ENCODE peak calls at places on chromosomes 7 and 10, in five cellular contexts. F is endothelial cell of umbilical vein, M is mesendoderm, C is A549, U is astrocyte. B is an unnamed sample.

GRCh38 chr7:371779-372545 is 82.0 kb downstream of the FOXL3 start:
- DNase-seq in F (no peak), M (no peak), C (peak), U (no peak), B (no peak)

GRCh38 chr7:84913731-84914130 is 273.1 kb downstream of the SEMA3D start:
- DNase-seq in F (no peak), M (no peak), C (no peak), U (peak), B (no peak)

GRCh38 chr7:33195264-33195663 is 65.9 kb downstream of the BBS9 start:
- DNase-seq in F (no peak), M (no peak), C (peak), U (peak), B (no peak)

GRCh38 chr7:124992881-124993562 is 63.4 kb upstream of the POT1 start:
- DNase-seq in F (peak), M (peak), C (peak), U (peak), B (no peak)

GRCh38 chr7:80660939-80661338 is 22.5 kb downstream of the CD36 start:
- DNase-seq in F (no peak), M (no peak), C (no peak), U (no peak), B (no peak)

GRCh38 chr10:29946953-29947700 is 112.3 kb downstream of the JCAD start:
- DNase-seq in F (peak), M (peak), C (peak), U (peak), B (no peak)

GRCh38 chr7:149458235-149458634 is 2.6 kb downstream of the ZNF777 start:
- DNase-seq in F (no peak), M (peak), C (no peak), U (no peak), B (no peak)

GRCh38 chr7:143172354-143172753 is 10.9 kb upstream of the TAS2R39 start:
- DNase-seq in F (peak), M (no peak), C (peak), U (no peak), B (no peak)

GRCh38 chr7:146146866-146147265 is 30.3 kb downstream of the CNTNAP2 start:
- DNase-seq in F (no peak), M (no peak), C (no peak), U (peak), B (no peak)

GRCh38 chr10:131816941-131817700 is 83.7 kb upstream of the PPP2R2D start:
- DNase-seq in F (no peak), M (no peak), C (no peak), U (no peak), B (no peak)

GRCh38 chr10:96995851-96996250 is 163.8 kb downstream of the LCOR start:
- DNase-seq in F (peak), M (no peak), C (no peak), U (peak), B (no peak)

GRCh38 chr10:79348640-79348988 is 1.3 kb downstream of the PPIF start:
- DNase-seq in F (no peak), M (no peak), C (no peak), U (no peak), B (no peak)

GRCh38 chr10:22942437-22942836 is 14.6 kb downstream of the ARMC3 start:
- DNase-seq in F (no peak), M (no peak), C (no peak), U (no peak), B (no peak)

GRCh38 chr10:2929457-2929856 is 137.9 kb upstream of the PFKP start:
- DNase-seq in F (no peak), M (no peak), C (no peak), U (no peak), B (no peak)

GRCh38 chr10:99565166-99565565 is 32.4 kb downstream of the NKX2-3 start:
- DNase-seq in F (no peak), M (no peak), C (no peak), U (no peak), B (no peak)

GRCh38 chr10:74825371-74826141 is 844 bp upstream of the KAT6B start:
- DNase-seq in F (no peak), M (no peak), C (no peak), U (no peak), B (peak)

GRCh38 chr7:50531401-50531906 is 33.8 kb downstream of the DDC start:
- DNase-seq in F (peak), M (peak), C (peak), U (peak), B (no peak)

GRCh38 chr10:103720328-103720963 is 134.9 kb downstream of the SH3PXD2A start:
- DNase-seq in F (no peak), M (peak), C (no peak), U (no peak), B (no peak)

GRCh38 chr10:17006631-17007161 is 122.9 kb downstream of the CUBN start:
- DNase-seq in F (peak), M (peak), C (no peak), U (peak), B (no peak)

GRCh38 chr10:123948030-123948823 is 56.6 kb upstream of the CPXM2 start:
- DNase-seq in F (no peak), M (no peak), C (no peak), U (no peak), B (no peak)

GRCh38 chr10:123637326-123637880 is 28.8 kb upstream of the GPR26 start:
- DNase-seq in F (no peak), M (no peak), C (no peak), U (no peak), B (no peak)

GRCh38 chr10:65090991-65091390 is 1569.8 kb downstream of the REEP3 start:
- DNase-seq in F (no peak), M (no peak), C (no peak), U (no peak), B (no peak)

GRCh38 chr7:70779321-70779720 is 352.6 kb upstream of the GALNT17 start:
- DNase-seq in F (no peak), M (no peak), C (no peak), U (no peak), B (no peak)

GRCh38 chr10:61871487-61871886 is 30.0 kb upstream of the ARID5B start:
- DNase-seq in F (no peak), M (no peak), C (no peak), U (no peak), B (no peak)

GRCh38 chr7:1176891-1177373 is 16.9 kb upstream of the ZFAND2A start:
- DNase-seq in F (peak), M (peak), C (peak), U (no peak), B (peak)

GRCh38 chr7:24972991-24973390 is 7.0 kb downstream of the OSBPL3 start:
- DNase-seq in F (no peak), M (no peak), C (no peak), U (peak), B (no peak)

GRCh38 chr7:144763291-144763690 is 72.6 kb downstream of the TPK1 start:
- DNase-seq in F (no peak), M (no peak), C (no peak), U (no peak), B (no peak)

GRCh38 chr7:76048668-76048988 is 722 bp downstream of the MDH2 start:
- DNase-seq in F (no peak), M (peak), C (peak), U (no peak), B (peak)

DNA sequence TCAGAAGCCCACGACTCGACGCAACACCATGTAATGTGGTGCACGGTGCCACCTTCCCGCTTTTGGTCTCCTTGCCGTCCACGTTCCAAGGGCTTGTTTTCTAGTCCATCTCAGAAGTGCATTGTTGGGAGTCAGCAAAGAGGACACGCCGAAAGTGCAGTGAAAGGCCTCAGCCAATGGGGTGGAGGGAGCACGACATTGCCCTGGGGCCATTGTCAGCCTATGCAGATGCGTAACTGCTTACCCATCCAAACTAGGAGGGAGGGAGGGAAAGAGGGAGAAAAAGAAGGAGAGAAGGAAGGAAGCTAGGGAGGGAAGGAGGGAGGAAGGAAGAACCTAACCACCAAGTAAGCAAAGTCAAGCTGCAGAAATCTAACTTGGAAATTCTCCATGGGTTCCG is 202.4 kb downstream of the CCDC3 start:
- DNase-seq in F (no peak), M (no peak), C (no peak), U (no peak), B (no peak)
- H3K4me2 ChIP-seq in F (no peak), M (no peak), C (no peak), U (no peak), B (no peak)

GRCh38 chr7:130349911-130350782 is 5.5 kb downstream of the CPA5 start:
- DNase-seq in F (no peak), M (peak), C (no peak), U (no peak), B (no peak)
- H3K4me2 ChIP-seq in F (no peak), M (no peak), C (no peak), U (no peak), B (no peak)

GRCh38 chr7:120985130-120985758 is 3.3 kb upstream of the CPED1 start:
- DNase-seq in F (no peak), M (peak), C (no peak), U (no peak), B (no peak)

GRCh38 chr7:120981117-120981516 is 7.4 kb upstream of the CPED1 start:
- DNase-seq in F (no peak), M (no peak), C (no peak), U (no peak), B (no peak)

GRCh38 chr7:120979765-120980499 is 8.6 kb upstream of the CPED1 start:
- DNase-seq in F (no peak), M (peak), C (no peak), U (peak), B (no peak)

GRCh38 chr7:120984406-120984805 is 4.1 kb upstream of the CPED1 start:
- DNase-seq in F (no peak), M (no peak), C (no peak), U (no peak), B (no peak)

DNA sequence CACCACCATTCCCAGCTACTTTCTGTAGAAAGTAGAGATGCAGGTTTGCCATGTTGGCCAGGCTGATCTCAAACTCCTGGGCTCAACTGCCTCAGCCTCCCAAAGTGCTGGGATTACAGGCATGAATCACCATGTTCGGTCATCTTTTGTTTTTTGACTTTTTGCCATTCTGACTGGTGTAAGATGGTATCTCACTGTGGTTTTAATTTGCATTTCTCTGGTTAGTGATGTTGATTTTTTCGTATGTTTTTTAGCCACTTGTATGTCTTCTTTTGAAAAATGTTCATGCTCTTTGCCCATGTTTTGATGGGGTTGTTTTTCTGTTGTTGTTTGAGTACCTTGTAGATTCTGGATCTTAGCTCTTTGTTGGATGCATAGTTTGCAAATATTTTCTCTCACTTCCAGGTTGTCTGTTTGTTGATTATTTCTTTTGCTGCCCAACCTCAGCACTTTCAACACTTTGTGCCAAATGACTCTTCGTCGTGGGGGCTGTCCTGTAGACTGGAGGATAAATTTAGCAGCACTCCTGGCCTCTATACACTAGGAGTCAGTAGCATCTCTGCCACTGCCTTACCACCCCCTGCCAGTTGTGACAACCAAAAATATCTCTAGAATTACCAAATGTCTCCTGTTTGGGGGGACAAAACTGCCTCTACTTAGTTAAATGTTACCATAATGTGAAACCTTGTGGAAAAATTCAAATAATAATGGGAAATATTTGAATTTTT is 6.5 kb upstream of the CPED1 start:
- DNase-seq in F (no peak), M (peak), C (no peak), U (peak), B (no peak)
- H3K4me2 ChIP-seq in F (no peak), M (no peak), C (no peak), U (peak), B (no peak)

DNA sequence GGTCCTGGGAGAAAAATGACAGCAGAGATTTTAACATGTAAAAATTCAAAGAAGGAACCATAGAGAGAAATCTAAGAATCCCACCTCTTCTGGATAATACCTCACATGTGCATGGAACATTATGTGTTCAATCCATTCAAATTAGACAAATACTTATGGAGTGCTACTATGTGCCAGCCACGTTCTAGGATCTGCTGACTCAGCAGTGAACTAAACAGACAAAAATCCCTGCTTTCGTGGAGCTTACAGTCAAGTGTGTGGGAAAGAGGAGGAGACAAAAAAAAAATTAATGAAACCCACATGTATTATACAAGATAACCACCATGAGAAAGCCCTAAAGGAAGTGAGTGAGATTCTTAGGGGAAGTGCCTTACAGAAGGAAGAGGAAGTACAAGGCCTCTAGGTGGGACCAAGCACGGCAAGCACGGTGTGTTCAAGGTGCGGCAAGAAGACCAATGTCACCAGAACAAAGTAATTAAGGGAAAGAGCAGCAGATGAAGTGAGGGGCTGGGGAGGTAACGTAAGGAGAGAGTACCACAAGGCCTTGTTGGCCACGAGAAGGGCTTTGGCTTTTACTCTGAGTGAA is 71.0 kb downstream of the SLC25A13 start:
- DNase-seq in F (no peak), M (no peak), C (no peak), U (no peak), B (peak)
- H3K4me2 ChIP-seq in F (no peak), M (no peak), C (no peak), U (no peak), B (no peak)

GRCh38 chr7:22853138-22853537 is 30.5 kb upstream of the TOMM7 start:
- DNase-seq in F (no peak), M (no peak), C (no peak), U (no peak), B (no peak)
- H3K4me2 ChIP-seq in F (no peak), M (no peak), C (peak), U (no peak), B (peak)

DNA sequence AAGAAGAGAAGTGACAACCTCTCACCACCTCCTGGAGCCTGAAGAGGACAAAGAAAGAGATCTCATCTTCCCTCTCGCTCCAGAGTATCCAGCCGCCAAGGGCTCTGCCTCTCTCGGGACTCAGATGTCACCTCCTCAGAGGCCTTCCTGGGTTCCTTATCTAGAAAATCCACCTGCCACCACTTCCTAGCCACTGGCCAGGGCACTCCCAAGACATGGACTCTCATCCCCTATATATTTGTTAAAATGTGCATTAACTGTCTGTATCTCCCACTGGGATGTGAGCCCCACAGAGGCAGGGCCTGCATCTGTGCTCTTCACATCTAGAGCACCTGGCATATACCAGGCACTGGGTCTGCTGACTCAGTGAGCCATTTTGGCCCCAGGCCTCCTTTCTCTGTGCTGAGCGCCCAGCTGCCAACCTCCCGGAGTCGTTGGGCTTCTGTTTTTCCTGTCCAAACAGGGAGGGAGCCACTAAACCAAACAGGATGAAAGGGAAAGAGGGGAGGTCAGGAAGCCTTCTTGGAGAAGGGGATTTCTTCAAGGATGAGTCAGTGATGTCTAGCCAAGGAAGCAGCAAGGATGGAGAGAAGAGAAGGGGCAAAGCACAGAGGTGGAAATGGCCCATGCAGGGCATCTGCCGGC is 58.9 kb downstream of the KCNMA1 start:
- DNase-seq in F (peak), M (no peak), C (peak), U (peak), B (no peak)
- H3K4me2 ChIP-seq in F (no peak), M (no peak), C (peak), U (peak), B (no peak)

GRCh38 chr10:27190508-27190907 is 35.4 kb downstream of the MASTL start:
- DNase-seq in F (no peak), M (no peak), C (peak), U (no peak), B (no peak)

GRCh38 chr10:27188259-27188658 is 33.1 kb downstream of the MASTL start:
- DNase-seq in F (no peak), M (no peak), C (no peak), U (no peak), B (no peak)

GRCh38 chr10:27197980-27198645 is 42.5 kb downstream of the ACBD5 start:
- DNase-seq in F (no peak), M (no peak), C (no peak), U (no peak), B (no peak)

GRCh38 chr10:27188897-27189296 is 33.7 kb downstream of the MASTL start:
- DNase-seq in F (no peak), M (peak), C (no peak), U (no peak), B (no peak)

GRCh38 chr10:27192284-27192683 is 37.1 kb downstream of the MASTL start:
- DNase-seq in F (peak), M (no peak), C (peak), U (peak), B (no peak)
- H3K4me2 ChIP-seq in F (no peak), M (no peak), C (peak), U (peak), B (no peak)

DNA sequence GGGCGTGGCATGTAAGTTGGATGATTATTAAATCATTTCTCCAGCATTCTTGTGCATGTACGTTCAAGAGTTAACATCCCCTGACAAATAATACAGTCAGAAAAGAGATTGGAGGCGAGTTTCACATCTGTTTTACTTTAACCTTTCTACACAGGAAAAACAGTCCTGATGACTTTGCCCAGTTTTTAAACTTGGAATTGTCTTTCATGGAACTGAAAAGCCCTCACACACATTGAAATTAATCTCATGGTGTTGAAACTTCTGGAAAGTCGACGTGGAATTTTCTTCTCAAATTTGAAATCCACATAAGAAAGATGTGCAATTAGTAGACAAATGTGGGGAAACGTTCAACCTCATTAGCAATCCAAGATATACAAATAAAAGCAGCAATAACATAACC is 31.2 kb upstream of the ZNF438 start:
- DNase-seq in F (no peak), M (no peak), C (no peak), U (peak), B (no peak)
- H3K4me2 ChIP-seq in F (no peak), M (no peak), C (no peak), U (peak), B (no peak)

DNA sequence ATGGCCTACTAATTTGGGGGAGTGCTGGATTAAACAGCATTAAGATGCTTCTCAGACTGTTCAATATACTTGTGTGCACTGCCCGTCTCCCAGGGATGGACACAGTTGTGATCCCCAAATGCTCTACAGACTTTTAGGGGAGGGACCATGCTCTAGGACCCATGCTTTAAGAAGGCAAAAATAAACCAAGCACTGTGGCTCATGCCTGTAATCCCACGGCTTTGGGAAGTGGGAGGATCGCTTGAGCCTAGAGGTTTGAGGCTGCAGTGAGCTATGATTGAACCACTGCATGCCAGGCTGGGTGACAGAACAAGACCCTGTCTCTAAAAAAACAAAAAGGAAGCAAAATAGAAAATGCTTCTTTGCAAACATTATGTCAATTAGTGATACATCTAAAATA is 102.6 kb downstream of the VOPP1 start:
- DNase-seq in F (no peak), M (no peak), C (no peak), U (no peak), B (no peak)
- H3K4me2 ChIP-seq in F (no peak), M (no peak), C (no peak), U (no peak), B (no peak)

DNA sequence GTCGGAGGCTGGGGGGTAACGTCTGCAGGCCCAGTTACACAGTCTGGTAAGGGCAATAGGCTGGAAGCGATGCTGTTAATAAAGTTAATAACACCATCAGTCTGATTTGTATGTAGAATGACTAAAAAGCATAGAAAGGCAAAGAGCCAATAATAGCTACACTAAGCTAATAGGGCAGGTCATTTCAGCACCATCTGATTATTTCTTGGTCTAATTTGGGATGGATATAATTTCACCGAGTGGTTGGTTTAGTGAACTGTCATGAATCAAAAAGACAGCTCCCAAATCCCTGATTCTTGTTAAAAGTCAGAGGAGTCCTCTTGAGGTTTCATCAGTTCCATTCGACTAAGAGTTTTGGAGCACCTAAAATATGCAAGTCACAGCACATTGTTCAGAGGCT is 192.9 kb downstream of the CAMK1D start:
- DNase-seq in F (no peak), M (no peak), C (no peak), U (no peak), B (no peak)
- H3K4me2 ChIP-seq in F (no peak), M (no peak), C (no peak), U (no peak), B (no peak)

B was measured in Karpas-422.